ENCODE peak calls at places on chromosome 20, in ten cellular contexts. N is T-helper 9 cell, P is ELR, X is dorsolateral prefrontal cortex, K is C1 segment of cervical spinal cord, T is HCT116, O is neural progenitor cell, Y is mesendoderm, E is Right ventricle myocardium superior, V is fibroblast of villous mesenchyme. J is an unnamed sample.

GRCh38 chr20:53751394-53752368 is 158.0 kb upstream of the ZNF217 start:
- DNase-seq in X (no peak), P (peak; percentile 47), O (no peak), K (no peak), N (no peak), V (no peak), E (no peak), T (no peak), Y (no peak), J (no peak)

GRCh38 chr20:44467289-44467883 is 8.3 kb upstream of the TTPAL start:
- DNase-seq in T (no peak), O (peak; percentile 21), N (no peak), Y (no peak), P (no peak), V (peak; percentile 74), X (no peak), E (peak; percentile 64), K (no peak), J (no peak)

GRCh38 chr20:44123874-44124535 is 63.0 kb downstream of the JPH2 start:
- DNase-seq in V (no peak), T (no peak), X (no peak), P (no peak), O (no peak), Y (no peak), K (no peak), E (no peak), N (no peak), J (no peak)

GRCh38 chr20:10492065-10492464 is 57.0 kb downstream of the SLX4IP start:
- DNase-seq in N (no peak), P (peak; percentile 42), V (peak; percentile 78), Y (no peak), K (no peak), O (no peak), X (no peak), E (no peak), T (no peak), J (no peak)

GRCh38 chr20:36540551-36541211 is 638 bp upstream of the MYL9 start:
- DNase-seq in X (no peak), E (peak; percentile 45), K (no peak), P (no peak), Y (peak; percentile 42), V (no peak), N (no peak), T (no peak), O (peak; percentile 24), J (no peak)

GRCh38 chr20:63284544-63284949 is 8.4 kb upstream of the COL20A1 start:
- DNase-seq in K (no peak), O (no peak), E (no peak), N (no peak), X (no peak), V (no peak), P (no peak), Y (no peak), T (no peak), J (no peak)

GRCh38 chr20:8132015-8132631 is at the start of gene PLCB1:
- DNase-seq in T (peak; percentile 13), K (peak; percentile 43), P (peak; percentile 84), V (peak; percentile 77), Y (peak; percentile 87), X (peak; percentile 84), O (peak; percentile 95), N (peak; percentile 78), E (peak; percentile 91), J (peak; percentile 78)

GRCh38 chr20:47973519-47974233 is 188.4 kb upstream of the SULF2 start:
- DNase-seq in K (no peak), X (no peak), Y (peak; percentile 64), N (no peak), V (no peak), T (no peak), E (no peak), P (no peak), O (peak; percentile 81), J (no peak)

GRCh38 chr20:689348-689747 is 13.7 kb upstream of the SCRT2 start:
- DNase-seq in T (no peak), O (no peak), Y (no peak), E (no peak), X (no peak), V (no peak), K (no peak), P (no peak), N (no peak), J (no peak)

GRCh38 chr20:14820771-14821170 is 483.4 kb upstream of the FLRT3 start:
- DNase-seq in K (no peak), P (no peak), T (no peak), N (no peak), V (peak; percentile 7), Y (no peak), O (peak; percentile 27), X (no peak), E (no peak), J (no peak)

GRCh38 chr20:44959082-44959895 is 908 bp downstream of the TOMM34 start:
- DNase-seq in E (no peak), Y (peak; percentile 66), N (peak; percentile 29), X (no peak), K (no peak), T (no peak), V (peak; percentile 56), O (peak; percentile 67), P (peak; percentile 90), J (no peak)

GRCh38 chr20:10929023-10929422 is 255.2 kb upstream of the JAG1 start:
- DNase-seq in N (no peak), K (no peak), V (peak; percentile 78), O (no peak), T (no peak), X (no peak), E (no peak), Y (no peak), P (no peak), J (no peak)

GRCh38 chr20:834151-834747 is 734 bp downstream of the FAM110A start:
- DNase-seq in X (no peak), E (no peak), N (no peak), K (no peak), O (peak; percentile 31), V (no peak), P (no peak), Y (no peak), T (no peak), J (no peak)

GRCh38 chr20:18276821-18277220 is 11.5 kb upstream of the ZNF133 start:
- DNase-seq in Y (peak; percentile 87), X (peak; percentile 66), T (peak; percentile 67), V (peak; percentile 65), N (peak; percentile 21), P (peak; percentile 78), E (peak; percentile 60), K (peak; percentile 51), O (peak; percentile 92), J (peak; percentile 61)

GRCh38 chr20:47172579-47172978 is 183.9 kb downstream of the ZMYND8 start:
- DNase-seq in V (no peak), T (no peak), Y (no peak), P (no peak), O (no peak), X (no peak), N (no peak), K (no peak), E (no peak), J (no peak)

GRCh38 chr20:57838670-57839142 is 128.9 kb upstream of the PMEPA1 start:
- DNase-seq in N (no peak), Y (no peak), E (no peak), X (no peak), K (no peak), P (no peak), T (no peak), O (no peak), V (no peak), J (peak; percentile 4)

GRCh38 chr20:32763202-32763999 is 1.2 kb downstream of the DNMT3B start:
- DNase-seq in X (no peak), N (no peak), E (no peak), P (peak; percentile 23), T (no peak), V (no peak), K (no peak), O (peak; percentile 58), Y (peak; percentile 62), J (no peak)

GRCh38 chr20:21102252-21102609 is 3.9 kb downstream of the LINC00237 start:
- DNase-seq in N (no peak), P (no peak), X (no peak), V (no peak), E (no peak), K (peak; percentile 50), T (no peak), O (peak; percentile 50), Y (peak; percentile 74), J (peak; percentile 19)

GRCh38 chr20:7911586-7912330 is 28.5 kb downstream of the HAO1 start:
- DNase-seq in N (no peak), P (no peak), E (no peak), X (no peak), T (no peak), V (no peak), Y (no peak), O (no peak), K (no peak), J (no peak)

GRCh38 chr20:19909696-19910095 is 107.5 kb upstream of the NAA20 start:
- DNase-seq in Y (no peak), V (no peak), P (no peak), E (peak; percentile 90), O (no peak), T (no peak), X (peak; percentile 44), K (no peak), N (no peak), J (no peak)

GRCh38 chr20:52593634-52594033 is 378.5 kb upstream of the TSHZ2 start:
- DNase-seq in T (no peak), V (no peak), O (no peak), E (no peak), P (no peak), Y (no peak), K (no peak), X (no peak), N (no peak), J (no peak)

GRCh38 chr20:47535088-47535487 is 33.4 kb downstream of the NCOA3 start:
- DNase-seq in Y (peak; percentile 86), E (no peak), X (no peak), P (peak; percentile 25), V (no peak), K (no peak), O (peak; percentile 50), T (no peak), N (no peak), J (no peak)

GRCh38 chr20:62741191-62741676 is 32.6 kb downstream of the NTSR1 start:
- DNase-seq in V (peak; percentile 14), X (no peak), K (no peak), N (no peak), E (peak; percentile 32), T (no peak), P (peak; percentile 62), Y (peak; percentile 66), O (peak; percentile 78), J (no peak)

GRCh38 chr20:50029697-50030428 is 47.1 kb downstream of the SNAI1 start:
- DNase-seq in V (peak; percentile 97), E (peak; percentile 72), N (no peak), O (no peak), P (peak; percentile 99), X (no peak), T (no peak), K (no peak), Y (no peak), J (no peak)

GRCh38 chr20:61587910-61588309 is 335.8 kb downstream of the CDH4 start:
- DNase-seq in T (no peak), V (peak; percentile 1), E (no peak), P (no peak), O (no peak), Y (peak; percentile 13), X (no peak), K (no peak), N (no peak), J (no peak)

GRCh38 chr20:12775041-12775440 is 233.7 kb upstream of the SPTLC3 start:
- DNase-seq in N (no peak), E (no peak), O (no peak), T (no peak), K (no peak), P (no peak), X (no peak), V (no peak), Y (peak; percentile 31), J (no peak)

GRCh38 chr20:57919059-57919458 is 209.2 kb upstream of the PMEPA1 start:
- DNase-seq in K (no peak), E (no peak), V (no peak), O (no peak), Y (no peak), N (no peak), P (no peak), T (no peak), X (no peak), J (no peak)